ENCODE peak calls at places on chromosomes 3 and 15, in seven cellular contexts. N is tibial artery, F is psoas muscle, X is ovary, B is mammary epithelial cell, J is colonic mucosa, V is tibial nerve. A is an unnamed sample. For H3K36me3, the result is how much of the 10 kb centered on the place peaks cover.

GRCh38 chr15:72758195-72758594 is 25.4 kb downstream of the ADPGK start:
- DNase-seq in X (no peak), V (no peak), F (no peak), J (no peak), N (no peak), B (peak), A (no peak)

GRCh38 chr15:70569718-70570231 is 193.6 kb downstream of the UACA start:
- DNase-seq in N (no peak), B (peak), V (no peak), J (no peak), F (no peak), X (no peak), A (no peak)

GRCh38 chr3:157280786-157281185 is 120.8 kb upstream of the CCNL1 start:
- DNase-seq in V (peak), N (no peak), F (no peak), B (no peak), J (no peak), X (no peak), A (no peak)

GRCh38 chr3:151926956-151927355 is 53.5 kb downstream of the SUCNR1 start:
- DNase-seq in J (no peak), V (no peak), X (no peak), N (no peak), F (no peak), B (peak), A (no peak)

GRCh38 chr3:117809157-117810081 is 1099.8 kb downstream of the TUSC7 start:
- DNase-seq in F (no peak), V (no peak), N (no peak), X (no peak), B (no peak), J (no peak), A (no peak)

GRCh38 chr3:133531981-133532380 is 41.5 kb upstream of the CDV3 start:
- DNase-seq in N (no peak), X (no peak), B (no peak), J (no peak), V (no peak), F (no peak), A (no peak)

GRCh38 chr3:129890891-129891290 is 2.6 kb downstream of the TMCC1 start:
- DNase-seq in F (no peak), J (no peak), V (no peak), N (no peak), B (no peak), X (no peak), A (no peak)

GRCh38 chr3:20990896-20991295 is 760.1 kb downstream of the ZNF385D start:
- DNase-seq in B (no peak), V (no peak), N (no peak), X (no peak), J (no peak), F (no peak), A (no peak)

GRCh38 chr3:107206141-107206540 is 171.1 kb upstream of the CCDC54 start:
- DNase-seq in F (no peak), J (peak), X (no peak), V (peak), B (peak), N (no peak), A (no peak)

GRCh38 chr15:77527164-77527778 is 105.4 kb downstream of the LINGO1 start:
- DNase-seq in J (no peak), F (peak), X (peak), V (no peak), N (peak), B (peak), A (peak)

GRCh38 chr15:27820722-27821121 is 278.4 kb downstream of the OCA2 start:
- DNase-seq in J (no peak), V (no peak), F (no peak), X (no peak), B (no peak), N (no peak), A (no peak)

GRCh38 chr15:50315814-50316630 is 39.0 kb downstream of the GABPB1 start:
- DNase-seq in N (no peak), X (no peak), J (no peak), V (no peak), B (peak), F (no peak), A (no peak)

GRCh38 chr3:177934001-177934891 is 602.0 kb upstream of the KCNMB2 start:
- DNase-seq in N (no peak), J (no peak), B (no peak), F (peak), V (peak), X (no peak), A (no peak)

GRCh38 chr15:56805466-56806146 is 72.3 kb upstream of the ZNF280D start:
- DNase-seq in B (peak), N (no peak), F (no peak), J (no peak), V (peak), X (peak), A (no peak)

GRCh38 chr15:75750261-75751050 is 37.8 kb upstream of the CSPG4 start:
- DNase-seq in V (no peak), J (no peak), X (no peak), B (no peak), N (peak), F (no peak), A (peak)

GRCh38 chr15:71085809-71086208 is 29.5 kb upstream of the THSD4 start:
- DNase-seq in V (no peak), J (no peak), N (no peak), B (no peak), F (no peak), X (no peak), A (no peak)

GRCh38 chr3:113222412-113223086 is 11.2 kb downstream of the BOC start:
- DNase-seq in N (no peak), B (no peak), J (no peak), X (no peak), V (no peak), F (no peak), A (no peak)

GRCh38 chr3:126749547-126749875 is 45.5 kb downstream of the CHCHD6 start:
- DNase-seq in F (no peak), N (no peak), X (no peak), V (no peak), B (no peak), J (no peak), A (no peak)

GRCh38 chr3:87987952-87988351 is 70.9 kb downstream of the CGGBP1 start:
- DNase-seq in X (no peak), V (no peak), B (no peak), F (no peak), J (no peak), N (no peak), A (no peak)
- H3K36me3 ChIP-seq in X (under half), V (under half), B (under half), F (under half), J (under half), N (under half), A (under half)

GRCh38 chr3:45630325-45630724 is 35.8 kb downstream of the LIMD1 start:
- DNase-seq in X (no peak), B (no peak), J (no peak), V (no peak), F (no peak), N (no peak), A (no peak)
- H3K27ac ChIP-seq in X (no peak), B (no peak), J (no peak), V (no peak), F (no peak), N (no peak), A (peak)

GRCh38 chr3:33884701-33885100 is 86.3 kb downstream of the PDCD6IP start:
- DNase-seq in B (no peak), N (no peak), X (no peak), J (no peak), F (no peak), V (no peak), A (no peak)

GRCh38 chr3:33883538-33884203 is 85.2 kb downstream of the PDCD6IP start:
- DNase-seq in V (peak), N (no peak), B (peak), J (peak), F (no peak), X (no peak), A (no peak)

GRCh38 chr3:33884204-33884561 is 85.8 kb downstream of the PDCD6IP start:
- DNase-seq in F (no peak), J (no peak), X (no peak), V (no peak), N (no peak), B (no peak), A (no peak)

GRCh38 chr3:33881181-33882064 is 83.0 kb downstream of the PDCD6IP start:
- DNase-seq in V (no peak), B (no peak), N (no peak), X (no peak), F (no peak), J (no peak), A (no peak)

DNA sequence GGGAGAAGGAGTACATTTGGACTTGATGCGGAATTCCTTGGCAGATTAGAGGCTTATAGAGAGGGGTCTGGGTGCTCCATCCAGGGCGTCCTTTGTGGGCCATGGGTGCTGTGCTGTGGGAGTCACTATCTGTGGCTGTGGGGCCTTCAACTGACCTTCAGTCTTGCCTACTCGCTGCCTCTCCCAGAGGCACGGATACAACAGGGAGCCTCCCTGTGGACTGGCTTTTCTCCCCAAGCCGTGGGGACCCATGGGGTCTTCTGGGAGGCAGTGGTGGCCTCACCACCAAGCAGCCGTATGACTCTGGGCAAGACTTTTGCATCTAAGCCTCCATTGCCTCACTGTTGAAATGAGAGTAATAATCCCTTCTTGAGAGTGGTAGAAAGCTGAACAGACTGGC is 83.9 kb downstream of the PDCD6IP start:
- DNase-seq in J (no peak), N (no peak), F (no peak), X (no peak), B (no peak), V (no peak), A (no peak)
- TF ChIP-seq CTCF in J (no peak), N (no peak), F (no peak), X (no peak), B (no peak), V (no peak), A (no peak)

GRCh38 chr3:3192481-3192764 is 12.9 kb upstream of the CRBN start:
- DNase-seq in F (no peak), N (no peak), V (no peak), X (no peak), J (no peak), B (no peak), A (no peak)
- H3K36me3 ChIP-seq in F (under half), N (under half), V (under half), X (under half), J (under half), B (under half), A (under half)

DNA sequence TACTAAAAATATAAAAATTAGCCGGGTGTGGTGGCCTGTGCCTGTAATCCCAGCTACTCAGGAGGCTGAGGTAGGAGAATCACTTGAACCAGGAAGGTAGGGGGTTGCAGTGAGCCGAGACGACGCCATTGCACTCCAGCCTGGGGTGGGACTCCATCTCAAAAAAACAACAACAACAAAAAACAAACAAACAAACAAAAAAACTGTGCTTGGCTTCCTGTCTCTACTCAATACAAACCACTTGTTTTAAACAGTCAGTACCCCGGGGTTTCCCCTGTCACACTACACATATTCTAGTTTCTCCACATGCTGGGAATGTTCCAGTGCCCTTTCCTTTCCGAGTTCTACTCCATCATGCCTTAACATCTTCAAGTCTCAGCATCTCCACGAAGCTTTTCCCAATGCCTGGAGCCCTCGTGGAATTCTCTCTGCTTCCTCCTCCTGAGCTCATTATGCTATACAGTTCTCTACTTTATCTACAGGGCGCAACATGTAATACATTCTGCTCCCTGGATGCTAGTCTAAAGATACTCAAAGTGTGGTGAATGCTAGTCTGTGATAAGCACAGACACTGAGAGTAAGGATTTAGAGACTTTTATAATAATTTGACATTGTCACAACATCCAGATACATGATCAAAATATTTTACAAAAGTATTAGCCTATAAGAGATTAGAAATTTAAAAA is 7.8 kb downstream of the EMC3 start:
- DNase-seq in V (no peak), N (no peak), B (no peak), X (no peak), F (no peak), J (no peak), A (no peak)
- H3K27ac ChIP-seq in V (no peak), N (peak), B (no peak), X (no peak), F (peak), J (no peak), A (peak)

DNA sequence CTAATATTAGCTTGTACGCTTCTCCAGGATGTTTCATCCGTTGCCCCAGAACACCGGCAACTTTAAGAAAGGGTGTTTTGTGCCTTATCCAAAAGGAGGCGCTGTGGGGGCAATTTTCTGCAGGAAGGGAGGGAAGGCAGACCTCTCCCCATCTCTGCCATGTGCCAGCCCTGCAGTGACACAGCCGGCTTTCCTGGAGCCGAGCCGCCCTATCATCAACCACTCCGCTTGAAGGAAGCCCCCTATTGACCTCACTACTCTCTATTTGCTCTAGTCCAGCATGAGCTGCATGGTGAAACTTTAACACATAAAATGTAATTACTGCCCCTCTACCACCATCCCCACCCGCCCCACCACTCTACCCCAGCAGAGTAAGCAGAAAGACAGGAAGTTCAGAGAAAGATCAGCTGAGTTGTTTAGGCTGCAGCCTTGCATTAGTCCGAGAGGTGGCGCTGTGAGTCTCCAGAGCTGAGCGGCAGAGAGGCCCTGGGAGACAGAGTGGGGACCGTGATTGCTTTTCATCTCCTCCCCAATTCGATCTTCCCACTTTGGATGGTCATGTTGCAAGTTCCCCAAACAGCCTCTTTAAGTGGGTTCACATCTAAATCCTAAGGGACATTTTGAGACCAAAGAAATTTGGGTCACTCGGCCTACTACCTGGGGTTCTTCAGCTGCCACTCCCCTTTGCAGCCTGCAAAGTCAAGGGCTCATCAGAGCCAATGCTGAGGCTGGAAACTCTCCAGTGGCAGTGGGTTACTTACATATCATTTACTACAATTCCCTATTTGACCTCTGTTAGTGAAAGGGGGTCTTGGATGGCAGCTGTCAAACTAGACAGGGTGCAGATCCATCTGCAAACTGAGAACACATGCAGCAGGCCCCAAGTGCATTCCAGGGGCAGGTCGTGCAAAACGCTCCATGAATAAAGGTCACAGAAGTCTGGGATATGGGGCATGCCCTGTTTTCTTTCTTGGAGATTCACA is 24.7 kb upstream of the RAD18 start:
- DNase-seq in X (peak), V (peak), J (peak), F (peak), B (peak), N (peak), A (peak)
- TF ChIP-seq CTCF in X (peak), V (peak), J (peak), F (peak), B (peak), N (peak), A (peak)

DNA sequence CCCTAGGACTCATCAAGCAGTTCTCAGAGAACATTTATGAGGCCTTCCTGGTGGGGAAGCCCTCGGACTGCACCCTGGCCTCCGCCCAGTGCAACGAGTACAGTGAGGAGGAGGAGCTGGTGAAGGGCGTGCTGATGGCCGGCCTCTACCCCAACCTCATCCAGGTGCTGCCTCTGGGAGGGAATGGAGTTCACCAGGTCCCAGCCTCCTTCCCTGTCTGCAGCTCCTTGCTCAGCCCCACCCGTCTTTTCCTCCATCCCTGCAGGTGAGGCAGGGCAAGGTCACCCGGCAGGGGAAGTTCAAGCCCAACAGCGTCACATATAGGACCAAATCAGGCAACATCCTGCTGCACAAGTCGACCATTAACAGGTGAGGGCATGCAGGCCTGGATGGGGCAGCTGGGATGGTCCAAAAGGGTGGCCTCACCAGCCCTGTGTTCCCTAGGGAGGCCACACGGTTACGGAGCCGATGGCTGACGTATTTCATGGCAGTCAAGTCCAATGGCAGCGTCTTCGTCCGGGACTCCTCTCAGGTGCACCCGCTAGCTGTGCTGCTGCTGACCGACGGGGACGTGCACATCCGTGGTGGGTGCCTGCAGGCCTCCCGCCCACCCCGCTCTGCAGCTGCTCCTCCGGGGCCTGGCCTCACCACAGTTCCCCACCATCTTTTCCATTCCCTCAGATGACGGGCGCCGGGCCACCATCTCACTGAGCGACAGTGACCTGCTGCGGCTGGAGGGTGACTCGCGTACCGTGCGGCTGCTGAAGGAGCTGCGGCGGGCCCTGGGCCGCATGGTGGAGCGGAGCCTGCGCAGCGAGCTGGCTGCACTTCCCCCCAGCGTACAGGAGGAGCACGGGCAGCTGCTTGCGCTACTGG is 46.5 kb downstream of the DHX30 start:
- DNase-seq in F (no peak), J (no peak), B (no peak), N (no peak), X (no peak), V (no peak), A (no peak)
- H3K36me3 ChIP-seq in F (under half), J (under half), B (under half), N (half or more), X (under half), V (under half), A (half or more)

GRCh38 chr3:71987089-71987735 is 202.3 kb upstream of the PROK2 start:
- DNase-seq in B (no peak), V (no peak), X (no peak), J (no peak), F (no peak), N (no peak), A (no peak)
- H3K27ac ChIP-seq in B (no peak), V (no peak), X (no peak), J (no peak), F (no peak), N (no peak), A (no peak)

DNA sequence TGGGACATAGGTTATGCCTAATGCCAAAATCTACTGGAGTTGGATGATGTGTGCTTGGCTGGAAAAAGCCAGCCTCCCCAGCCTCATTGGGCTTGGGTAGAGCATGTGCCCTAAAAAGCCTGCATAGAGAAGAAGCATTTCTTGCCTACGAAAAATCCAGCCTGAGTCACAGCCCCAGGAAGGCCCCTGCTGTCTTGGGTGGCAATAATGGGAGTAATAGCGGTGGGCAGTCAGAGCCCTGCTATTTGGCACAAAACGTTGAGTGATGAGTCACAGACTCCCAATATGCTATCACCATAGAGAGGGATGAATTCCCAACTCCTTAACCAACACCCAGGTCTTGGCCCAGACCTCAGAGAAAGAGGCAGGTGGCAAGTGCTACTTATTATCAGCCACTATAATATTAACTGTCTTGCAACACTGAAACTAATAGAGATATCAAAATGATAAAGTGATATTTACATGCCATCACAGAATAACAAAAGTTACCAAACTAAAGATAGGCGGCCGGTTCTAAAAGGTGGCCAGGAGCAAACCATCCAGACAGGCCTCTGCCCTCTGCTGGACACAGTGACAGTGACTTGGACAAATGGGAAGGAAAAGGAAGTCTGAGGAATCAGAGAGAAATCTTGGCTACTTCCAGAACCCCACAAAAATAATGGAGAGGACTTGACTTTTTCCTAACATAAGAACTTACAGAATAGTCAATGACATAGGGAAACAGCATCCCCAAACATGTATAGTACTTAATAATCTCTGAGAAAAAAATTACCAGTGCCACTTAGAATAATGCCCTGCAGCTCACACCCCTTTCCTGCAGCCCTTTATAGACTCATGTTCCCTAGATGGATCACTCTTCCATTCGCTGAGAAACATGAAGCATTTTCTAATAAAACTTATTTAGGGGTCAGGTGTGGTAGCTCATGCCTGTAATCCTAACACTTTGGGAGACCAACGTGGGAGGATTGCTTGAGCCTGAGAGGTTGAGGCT is 51.9 kb upstream of the MUC13 start:
- DNase-seq in F (no peak), N (no peak), B (peak), J (peak), X (no peak), V (no peak), A (no peak)
- TF ChIP-seq CTCF in F (peak), N (peak), B (peak), J (peak), X (no peak), V (peak), A (peak)

DNA sequence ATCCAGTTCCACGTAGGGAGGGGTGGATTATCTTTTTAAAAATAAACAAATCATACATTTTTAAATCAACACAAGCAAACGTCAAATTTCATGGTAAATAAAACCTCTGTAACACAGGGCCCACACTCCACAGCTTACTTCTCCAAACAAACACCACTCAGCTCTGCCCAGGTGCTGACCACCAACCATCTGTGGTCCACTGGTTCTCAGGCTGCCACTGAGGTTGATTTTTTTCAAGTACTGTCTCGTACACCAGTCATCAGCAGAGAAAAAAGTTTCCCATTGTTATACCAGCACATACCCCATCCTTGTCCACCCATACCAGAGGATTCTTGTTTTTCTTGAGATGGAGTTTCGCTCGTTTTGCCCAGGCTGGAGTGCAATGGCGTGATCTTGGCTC is 32.4 kb downstream of the CHSY1 start:
- DNase-seq in V (no peak), X (no peak), B (no peak), F (no peak), N (no peak), J (no peak), A (no peak)
- H3K36me3 ChIP-seq in V (under half), X (under half), B (under half), F (under half), N (under half), J (under half), A (under half)